ENCODE peak calls at places on chromosomes 3 and 15, in six cellular contexts. Q is CD4-positive, CD25-positive, alpha-beta regulatory T cell; J is brain microvascular endothelial cell; G is IMR-90; R is pancreas; L is choroid plexus epithelial cell. C is an unnamed sample.

GRCh38 chr3:181052256-181052655 is 62.7 kb upstream of the DNAJC19 start:
- DNase-seq in Q (no peak), J (peak), G (no peak), R (no peak), L (peak), C (no peak)

GRCh38 chr3:122636697-122637096 is 43.9 kb upstream of the PARP14 start:
- DNase-seq in Q (no peak), J (no peak), G (no peak), R (no peak), L (no peak), C (no peak)

GRCh38 chr15:68719676-68720075 is 101.0 kb downstream of the ANP32A start:
- DNase-seq in Q (no peak), J (no peak), G (no peak), R (no peak), L (no peak), C (no peak)

GRCh38 chr3:183555541-183556081 is at the start of gene KLHL6:
- DNase-seq in Q (peak), J (no peak), G (no peak), R (peak), L (no peak), C (peak)

GRCh38 chr3:23479026-23479425 is 275.9 kb downstream of the UBE2E2 start:
- DNase-seq in Q (no peak), J (no peak), G (no peak), R (no peak), L (no peak), C (no peak)

GRCh38 chr3:9111349-9112265 is 137.8 kb downstream of the SRGAP3 start:
- DNase-seq in Q (no peak), J (no peak), G (peak), R (no peak), L (no peak), C (no peak)

GRCh38 chr3:79415351-79415750 is 352.4 kb downstream of the ROBO1 start:
- DNase-seq in Q (no peak), J (no peak), G (no peak), R (no peak), L (peak), C (no peak)

GRCh38 chr15:100722551-100723322 is 120.3 kb downstream of the ASB7 start:
- DNase-seq in Q (no peak), J (no peak), G (no peak), R (no peak), L (no peak), C (no peak)

GRCh38 chr3:67083277-67083676 is 85.2 kb downstream of the KBTBD8 start:
- DNase-seq in Q (peak), J (peak), G (peak), R (no peak), L (peak), C (no peak)

GRCh38 chr3:141233457-141234161 is 2.0 kb downstream of the PXYLP1 start:
- DNase-seq in Q (no peak), J (no peak), G (no peak), R (no peak), L (no peak), C (no peak)

GRCh38 chr3:194840661-194841514 is 155.2 kb downstream of the FAM43A start:
- DNase-seq in Q (no peak), J (peak), G (peak), R (no peak), L (no peak), C (no peak)

GRCh38 chr15:81023483-81024264 is 23.0 kb downstream of the TLNRD1 start:
- DNase-seq in Q (peak), J (peak), G (peak), R (peak), L (peak), C (no peak)

GRCh38 chr15:62742409-62743171 is 300.0 kb upstream of the TPM1 start:
- DNase-seq in Q (peak), J (peak), G (peak), R (no peak), L (peak), C (peak)

GRCh38 chr3:12194209-12194608 is 35.5 kb upstream of the TIMP4 start:
- DNase-seq in Q (peak), J (peak), G (peak), R (no peak), L (peak), C (no peak)

GRCh38 chr15:48177383-48177874 is 666 bp downstream of the MYEF2 start:
- DNase-seq in Q (peak), J (peak), G (peak), R (no peak), L (peak), C (no peak)

GRCh38 chr3:177345049-177345972 is 148.0 kb upstream of the TBL1XR1 start:
- DNase-seq in Q (peak), J (peak), G (peak), R (peak), L (peak), C (no peak)

GRCh38 chr3:5809811-5810210 is 622.3 kb downstream of the EDEM1 start:
- DNase-seq in Q (no peak), J (no peak), G (no peak), R (no peak), L (no peak), C (no peak)

GRCh38 chr15:28992996-28993719 is 107.4 kb downstream of the APBA2 start:
- DNase-seq in Q (no peak), J (no peak), G (no peak), R (no peak), L (peak), C (no peak)

GRCh38 chr3:102087236-102087635 is 237.9 kb downstream of the NFKBIZ start:
- DNase-seq in Q (no peak), J (no peak), G (no peak), R (no peak), L (no peak), C (no peak)

GRCh38 chr3:123571264-123571972 is 13.4 kb downstream of the HACD2 start:
- DNase-seq in Q (no peak), J (no peak), G (no peak), R (no peak), L (peak), C (no peak)